ENCODE peak calls at places on chromosomes 11 and 22, in eight cellular contexts. Z is kidney; F is LoVo; W is fibroblast of villous mesenchyme; K is NCI-H1694; U is astrocyte of the hippocampus; B is activated CD4-positive, CD25-positive, alpha-beta regulatory T cell; H is SJSA1. Q is an unnamed sample.

GRCh38 chr11:44255406-44256071 is 54.4 kb downstream of the ALX4 start:
- DNase-seq in H (no peak), F (no peak), K (no peak), W (no peak), B (no peak), Z (no peak), U (no peak), Q (no peak)

GRCh38 chr11:26849009-26849408 is 127.1 kb upstream of the SLC5A12 start:
- DNase-seq in H (no peak), B (no peak), F (no peak), Z (peak; percentile 82), K (no peak), W (no peak), U (no peak), Q (peak; percentile 32)

GRCh38 chr11:67464411-67465189 is 4.5 kb downstream of the TMEM134 start:
- DNase-seq in H (no peak), Z (peak; percentile 97), K (peak; percentile 3), W (peak; percentile 61), B (peak; percentile 84), F (peak; percentile 95), U (peak; percentile 88), Q (peak; percentile 93)

GRCh38 chr11:111975076-111975806 is 38.1 kb downstream of the DIXDC1 start:
- DNase-seq in K (no peak), U (no peak), H (no peak), Z (no peak), F (no peak), W (peak; percentile 75), B (no peak), Q (no peak)

GRCh38 chr11:88421530-88421929 is 84.0 kb upstream of the CTSC start:
- DNase-seq in B (no peak), W (peak; percentile 47), F (no peak), H (no peak), Z (no peak), U (no peak), K (no peak), Q (peak; percentile 18)

GRCh38 chr11:33317662-33318061 is 60.5 kb downstream of the HIPK3 start:
- DNase-seq in W (no peak), K (no peak), H (no peak), Z (no peak), F (no peak), B (no peak), U (no peak), Q (no peak)

GRCh38 chr11:1228183-1228821 is 5.4 kb downstream of the MUC5B start:
- DNase-seq in F (no peak), B (no peak), Z (peak; percentile 73), H (no peak), U (no peak), W (no peak), K (no peak), Q (no peak)

GRCh38 chr22:49533886-49534285 is 293.8 kb downstream of the BRD1 start:
- DNase-seq in B (no peak), F (no peak), K (no peak), W (no peak), H (no peak), U (no peak), Z (peak; percentile 58), Q (no peak)

GRCh38 chr11:95453616-95454118 is 222.7 kb upstream of the SESN3 start:
- DNase-seq in B (no peak), F (no peak), U (peak; percentile 92), K (no peak), W (no peak), H (no peak), Z (peak; percentile 85), Q (peak; percentile 68)

GRCh38 chr22:49021097-49021925 is 806.4 kb downstream of the BRD1 start:
- DNase-seq in B (no peak), W (no peak), F (no peak), U (no peak), K (no peak), H (no peak), Z (peak; percentile 43), Q (no peak)

GRCh38 chr22:29319072-29319471 is 3.6 kb upstream of the RASL10A start:
- DNase-seq in U (no peak), K (no peak), H (no peak), W (no peak), F (no peak), Z (no peak), B (no peak), Q (no peak)

GRCh38 chr22:31096637-31097274 is 10.6 kb downstream of the SELENOM start:
- DNase-seq in U (no peak), Z (no peak), K (no peak), F (no peak), B (no peak), W (no peak), H (no peak), Q (no peak)

GRCh38 chr11:106601637-106602297 is 416.5 kb downstream of the GUCY1A2 start:
- DNase-seq in K (no peak), H (no peak), W (no peak), B (no peak), F (no peak), Z (no peak), U (no peak), Q (no peak)

GRCh38 chr22:21778705-21779363 is 43.2 kb upstream of the YPEL1 start:
- DNase-seq in U (peak; percentile 85), K (no peak), B (no peak), F (no peak), H (no peak), Z (no peak), W (peak; percentile 80), Q (no peak)